ENCODE peak calls at places on chromosomes 12 and 14, in nine cellular contexts. One of them, this sample, is unnamed.

GRCh38 chr12:70659077-70659606 is 21.9 kb upstream of the PTPRB start:
- DNase-seq in endothelial cell: no peak
- DNase-seq in neural crest cell: no peak
- DNase-seq in heart right ventricle: no peak
- DNase-seq in A549: no peak
- DNase-seq in epithelial cell of esophagus: no peak
- DNase-seq in fibroblast of the aortic adventitia: no peak
- DNase-seq in psoas muscle: no peak
- DNase-seq in GM12865: no peak
- DNase-seq in this sample: no peak

GRCh38 chr12:123816896-123817537 is 54.9 kb downstream of the DNAH10 start:
- DNase-seq in psoas muscle: no peak
- DNase-seq in fibroblast of the aortic adventitia: no peak
- DNase-seq in heart right ventricle: no peak
- DNase-seq in GM12865: no peak
- DNase-seq in epithelial cell of esophagus: no peak
- DNase-seq in endothelial cell: no peak
- DNase-seq in neural crest cell: no peak
- DNase-seq in A549: no peak
- DNase-seq in this sample: no peak

GRCh38 chr14:81165188-81165587 is 55.6 kb downstream of the GTF2A1 start:
- DNase-seq in neural crest cell: no peak
- DNase-seq in epithelial cell of esophagus: no peak
- DNase-seq in heart right ventricle: no peak
- DNase-seq in A549: no peak
- DNase-seq in GM12865: no peak
- DNase-seq in endothelial cell: no peak
- DNase-seq in psoas muscle: no peak
- DNase-seq in fibroblast of the aortic adventitia: no peak
- DNase-seq in this sample: no peak

GRCh38 chr14:78074546-78074945 is 95.6 kb upstream of the NRXN3 start:
- DNase-seq in GM12865: no peak
- DNase-seq in heart right ventricle: peak; percentile 14
- DNase-seq in endothelial cell: no peak
- DNase-seq in A549: no peak
- DNase-seq in epithelial cell of esophagus: no peak
- DNase-seq in fibroblast of the aortic adventitia: no peak
- DNase-seq in neural crest cell: no peak
- DNase-seq in psoas muscle: no peak
- DNase-seq in this sample: no peak

GRCh38 chr12:97142737-97143450 is 235.8 kb downstream of the NEDD1 start:
- DNase-seq in fibroblast of the aortic adventitia: no peak
- DNase-seq in epithelial cell of esophagus: no peak
- DNase-seq in heart right ventricle: peak; percentile 7
- DNase-seq in GM12865: no peak
- DNase-seq in endothelial cell: peak; percentile 31
- DNase-seq in neural crest cell: peak; percentile 11
- DNase-seq in psoas muscle: no peak
- DNase-seq in A549: no peak
- DNase-seq in this sample: no peak

GRCh38 chr12:50620975-50621360 is 116.2 kb downstream of the DIP2B start:
- DNase-seq in A549: no peak
- DNase-seq in psoas muscle: no peak
- DNase-seq in fibroblast of the aortic adventitia: no peak
- DNase-seq in epithelial cell of esophagus: no peak
- DNase-seq in neural crest cell: no peak
- DNase-seq in heart right ventricle: no peak
- DNase-seq in endothelial cell: no peak
- DNase-seq in GM12865: no peak
- DNase-seq in this sample: no peak

GRCh38 chr14:79383031-79383430 is 828.3 kb downstream of the DIO2 start:
- DNase-seq in psoas muscle: no peak
- DNase-seq in fibroblast of the aortic adventitia: no peak
- DNase-seq in GM12865: no peak
- DNase-seq in neural crest cell: no peak
- DNase-seq in epithelial cell of esophagus: no peak
- DNase-seq in A549: no peak
- DNase-seq in endothelial cell: no peak
- DNase-seq in heart right ventricle: no peak
- DNase-seq in this sample: no peak

GRCh38 chr14:91299483-91300115 is 55.1 kb upstream of the GPR68 start:
- DNase-seq in epithelial cell of esophagus: peak; percentile 82
- DNase-seq in fibroblast of the aortic adventitia: no peak
- DNase-seq in endothelial cell: no peak
- DNase-seq in psoas muscle: no peak
- DNase-seq in A549: no peak
- DNase-seq in GM12865: no peak
- DNase-seq in heart right ventricle: no peak
- DNase-seq in neural crest cell: no peak
- DNase-seq in this sample: no peak

GRCh38 chr14:94394025-94394493 is 5.7 kb upstream of the SERPINA1 start:
- DNase-seq in epithelial cell of esophagus: no peak
- DNase-seq in psoas muscle: no peak
- DNase-seq in GM12865: no peak
- DNase-seq in fibroblast of the aortic adventitia: no peak
- DNase-seq in endothelial cell: no peak
- DNase-seq in heart right ventricle: no peak
- DNase-seq in neural crest cell: no peak
- DNase-seq in A549: no peak
- DNase-seq in this sample: no peak

GRCh38 chr12:10362828-10363664 is 26.8 kb downstream of the KLRK1 start:
- DNase-seq in GM12865: peak; percentile 35
- DNase-seq in A549: no peak
- DNase-seq in psoas muscle: no peak
- DNase-seq in heart right ventricle: no peak
- DNase-seq in epithelial cell of esophagus: peak; percentile 34
- DNase-seq in fibroblast of the aortic adventitia: no peak
- DNase-seq in neural crest cell: no peak
- DNase-seq in endothelial cell: no peak
- DNase-seq in this sample: no peak

GRCh38 chr14:73729015-73729330 is 14.8 kb upstream of the PNMA1 start:
- DNase-seq in psoas muscle: no peak
- DNase-seq in GM12865: no peak
- DNase-seq in A549: no peak
- DNase-seq in endothelial cell: no peak
- DNase-seq in epithelial cell of esophagus: no peak
- DNase-seq in heart right ventricle: no peak
- DNase-seq in fibroblast of the aortic adventitia: no peak
- DNase-seq in neural crest cell: no peak
- DNase-seq in this sample: no peak

GRCh38 chr14:45426685-45427282 is 173.8 kb upstream of the MIS18BP1 start:
- DNase-seq in A549: peak; percentile 57
- DNase-seq in fibroblast of the aortic adventitia: peak; percentile 49
- DNase-seq in epithelial cell of esophagus: peak; percentile 59
- DNase-seq in GM12865: peak; percentile 39
- DNase-seq in endothelial cell: no peak
- DNase-seq in neural crest cell: no peak
- DNase-seq in psoas muscle: no peak
- DNase-seq in heart right ventricle: no peak
- DNase-seq in this sample: peak; percentile 43

GRCh38 chr12:89236748-89237428 is 115.4 kb downstream of the DUSP6 start:
- DNase-seq in neural crest cell: no peak
- DNase-seq in A549: no peak
- DNase-seq in endothelial cell: no peak
- DNase-seq in heart right ventricle: no peak
- DNase-seq in psoas muscle: no peak
- DNase-seq in GM12865: no peak
- DNase-seq in epithelial cell of esophagus: peak; percentile 96
- DNase-seq in fibroblast of the aortic adventitia: no peak
- DNase-seq in this sample: no peak

GRCh38 chr14:99673328-99674063 is 10.6 kb upstream of the CYP46A1 start:
- DNase-seq in heart right ventricle: no peak
- DNase-seq in A549: no peak
- DNase-seq in epithelial cell of esophagus: no peak
- DNase-seq in fibroblast of the aortic adventitia: no peak
- DNase-seq in endothelial cell: no peak
- DNase-seq in GM12865: no peak
- DNase-seq in neural crest cell: no peak
- DNase-seq in psoas muscle: no peak
- DNase-seq in this sample: no peak

DNA sequence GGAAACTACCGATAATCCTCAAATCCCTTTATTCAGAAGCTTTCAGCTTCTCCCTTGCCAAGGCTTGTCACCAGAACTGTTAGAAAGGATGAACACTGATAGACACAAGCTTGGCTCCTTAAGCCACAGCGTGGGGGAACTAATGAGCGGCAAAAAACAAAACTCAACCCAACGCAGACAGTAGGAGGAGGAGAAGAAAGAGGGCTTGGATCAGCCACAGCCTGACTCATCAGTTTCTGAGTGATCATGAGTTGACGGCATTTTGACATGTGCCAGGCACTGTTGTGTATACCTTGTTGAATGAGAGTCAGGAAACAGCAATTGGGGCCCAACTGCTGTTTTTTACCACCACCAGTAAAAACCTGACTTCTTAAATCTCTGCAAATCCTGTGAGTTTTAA is 23.7 kb downstream of the PLXNC1 start:
- DNase-seq in fibroblast of the aortic adventitia: no peak
- DNase-seq in heart right ventricle: no peak
- DNase-seq in neural crest cell: no peak
- DNase-seq in endothelial cell: no peak
- DNase-seq in GM12865: no peak
- DNase-seq in A549: no peak
- DNase-seq in psoas muscle: no peak
- DNase-seq in epithelial cell of esophagus: peak; percentile 40
- DNase-seq in this sample: no peak
- TF ChIP-seq CTCF in fibroblast of the aortic adventitia: no peak
- TF ChIP-seq CTCF in heart right ventricle: no peak
- TF ChIP-seq CTCF in neural crest cell: no peak
- TF ChIP-seq CTCF in endothelial cell: no peak
- TF ChIP-seq CTCF in GM12865: no peak
- TF ChIP-seq CTCF in A549: no peak
- TF ChIP-seq CTCF in psoas muscle: no peak
- TF ChIP-seq CTCF in epithelial cell of esophagus: no peak
- TF ChIP-seq CTCF in this sample: no peak

GRCh38 chr12:112480931-112481330 is 62.2 kb downstream of the PTPN11 start:
- DNase-seq in neural crest cell: no peak
- DNase-seq in heart right ventricle: no peak
- DNase-seq in GM12865: no peak
- DNase-seq in endothelial cell: no peak
- DNase-seq in epithelial cell of esophagus: no peak
- DNase-seq in fibroblast of the aortic adventitia: no peak
- DNase-seq in psoas muscle: no peak
- DNase-seq in A549: no peak
- DNase-seq in this sample: no peak

GRCh38 chr12:112482734-112483133 is 64.0 kb downstream of the PTPN11 start:
- DNase-seq in epithelial cell of esophagus: no peak
- DNase-seq in A549: no peak
- DNase-seq in neural crest cell: no peak
- DNase-seq in fibroblast of the aortic adventitia: no peak
- DNase-seq in GM12865: no peak
- DNase-seq in heart right ventricle: no peak
- DNase-seq in psoas muscle: no peak
- DNase-seq in endothelial cell: no peak
- DNase-seq in this sample: no peak

GRCh38 chr12:112488257-112488926 is 69.6 kb downstream of the PTPN11 start:
- DNase-seq in psoas muscle: no peak
- DNase-seq in fibroblast of the aortic adventitia: no peak
- DNase-seq in neural crest cell: no peak
- DNase-seq in heart right ventricle: no peak
- DNase-seq in GM12865: no peak
- DNase-seq in endothelial cell: no peak
- DNase-seq in A549: no peak
- DNase-seq in epithelial cell of esophagus: no peak
- DNase-seq in this sample: no peak

DNA sequence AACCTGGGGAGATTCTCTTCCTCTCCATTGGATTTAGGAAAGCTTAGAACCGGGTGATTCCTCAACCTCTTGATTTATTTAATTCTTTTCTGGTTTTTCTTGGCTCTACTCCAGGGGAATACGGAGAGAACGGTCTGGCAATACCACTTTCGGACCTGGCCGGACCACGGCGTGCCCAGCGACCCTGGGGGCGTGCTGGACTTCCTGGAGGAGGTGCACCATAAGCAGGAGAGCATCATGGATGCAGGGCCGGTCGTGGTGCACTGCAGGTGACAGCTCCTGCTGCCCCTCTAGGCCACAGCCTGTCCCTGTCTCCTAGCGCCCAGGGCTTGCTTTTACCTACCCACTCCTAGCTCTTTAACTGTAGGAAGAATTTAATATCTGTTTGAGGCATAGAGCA is 67.6 kb downstream of the PTPN11 start:
- DNase-seq in heart right ventricle: no peak
- DNase-seq in fibroblast of the aortic adventitia: no peak
- DNase-seq in psoas muscle: no peak
- DNase-seq in GM12865: no peak
- DNase-seq in epithelial cell of esophagus: no peak
- DNase-seq in A549: no peak
- DNase-seq in endothelial cell: no peak
- DNase-seq in neural crest cell: no peak
- DNase-seq in this sample: no peak
- TF ChIP-seq CTCF in heart right ventricle: no peak
- TF ChIP-seq CTCF in fibroblast of the aortic adventitia: no peak
- TF ChIP-seq CTCF in psoas muscle: no peak
- TF ChIP-seq CTCF in GM12865: no peak
- TF ChIP-seq CTCF in epithelial cell of esophagus: no peak
- TF ChIP-seq CTCF in A549: no peak
- TF ChIP-seq CTCF in endothelial cell: no peak
- TF ChIP-seq CTCF in neural crest cell: no peak
- TF ChIP-seq CTCF in this sample: no peak

DNA sequence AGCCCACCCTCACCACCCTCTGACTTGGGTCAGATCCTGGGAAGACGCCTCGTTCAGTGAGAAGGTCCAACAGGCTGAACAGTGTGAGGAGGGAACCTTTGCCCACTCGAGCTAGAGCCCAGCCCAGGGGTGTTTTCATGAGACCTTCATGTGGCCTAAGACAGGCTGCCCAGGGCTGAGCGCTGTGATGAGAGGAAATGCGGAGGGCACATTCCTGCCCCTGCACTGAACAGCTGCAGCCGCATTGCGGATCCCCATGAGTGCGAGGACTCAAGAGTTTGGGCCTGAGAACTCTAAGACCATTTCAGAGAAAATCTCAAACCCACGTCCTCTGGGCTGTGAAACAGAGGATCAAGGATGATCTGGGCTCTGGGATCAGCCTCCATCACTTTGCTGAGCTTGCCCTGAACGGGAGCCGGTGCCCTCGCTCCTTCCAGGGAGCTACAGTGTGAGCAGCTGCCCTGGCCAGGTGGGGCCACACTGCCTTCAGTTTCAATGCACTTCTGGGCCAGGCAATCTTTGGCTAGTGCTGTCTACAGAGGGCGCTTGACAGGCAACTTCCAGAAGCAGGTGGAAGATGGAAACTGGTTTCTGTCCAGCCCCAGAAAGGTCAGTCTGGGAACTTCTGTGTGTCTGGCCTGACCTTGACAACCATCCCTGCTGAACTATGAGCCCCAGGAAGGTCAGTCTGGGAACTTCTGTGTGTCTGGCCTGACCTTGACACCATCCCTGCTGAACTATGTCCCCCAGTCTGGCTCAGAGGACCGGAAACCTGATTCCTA is 43.5 kb upstream of the P2RX7 start:
- DNase-seq in neural crest cell: no peak
- DNase-seq in A549: peak; percentile 35
- DNase-seq in epithelial cell of esophagus: no peak
- DNase-seq in psoas muscle: no peak
- DNase-seq in endothelial cell: no peak
- DNase-seq in GM12865: no peak
- DNase-seq in heart right ventricle: no peak
- DNase-seq in fibroblast of the aortic adventitia: no peak
- DNase-seq in this sample: peak; percentile 19
- TF ChIP-seq CTCF in neural crest cell: no peak
- TF ChIP-seq CTCF in A549: peak; percentile 7
- TF ChIP-seq CTCF in epithelial cell of esophagus: no peak
- TF ChIP-seq CTCF in psoas muscle: no peak
- TF ChIP-seq CTCF in endothelial cell: no peak
- TF ChIP-seq CTCF in GM12865: no peak
- TF ChIP-seq CTCF in heart right ventricle: no peak
- TF ChIP-seq CTCF in fibroblast of the aortic adventitia: no peak
- TF ChIP-seq CTCF in this sample: no peak

GRCh38 chr14:65696801-65697200 is 284.3 kb downstream of the FUT8 start:
- DNase-seq in A549: no peak
- DNase-seq in neural crest cell: no peak
- DNase-seq in GM12865: no peak
- DNase-seq in psoas muscle: no peak
- DNase-seq in epithelial cell of esophagus: no peak
- DNase-seq in fibroblast of the aortic adventitia: peak; percentile 28
- DNase-seq in endothelial cell: no peak
- DNase-seq in heart right ventricle: no peak
- DNase-seq in this sample: no peak
- TF ChIP-seq CTCF in A549: no peak
- TF ChIP-seq CTCF in neural crest cell: no peak
- TF ChIP-seq CTCF in GM12865: no peak
- TF ChIP-seq CTCF in psoas muscle: no peak
- TF ChIP-seq CTCF in epithelial cell of esophagus: no peak
- TF ChIP-seq CTCF in fibroblast of the aortic adventitia: no peak
- TF ChIP-seq CTCF in endothelial cell: no peak
- TF ChIP-seq CTCF in heart right ventricle: no peak
- TF ChIP-seq CTCF in this sample: no peak